ENCODE peak calls at places on chromosomes 7 and 10, in six cellular contexts. One of them, this sample, is unnamed.

GRCh38 chr7:98877692-98878364 is 504 bp upstream of the TRRAP start:
- DNase-seq in HCT116: no peak
- DNase-seq in HepG2: no peak
- DNase-seq in K562: no peak
- DNase-seq in GM12878: no peak
- DNase-seq in SK-N-SH: peak; percentile 24
- DNase-seq in this sample: no peak

GRCh38 chr10:124745678-124746077 is 1.5 kb upstream of the FAM53B start:
- DNase-seq in HCT116: peak; percentile 56
- DNase-seq in HepG2: peak; percentile 56
- DNase-seq in K562: peak; percentile 21
- DNase-seq in GM12878: no peak
- DNase-seq in SK-N-SH: peak; percentile 60
- DNase-seq in this sample: peak; percentile 66

GRCh38 chr10:24674892-24675632 is 48.6 kb downstream of the ARHGAP21 start:
- DNase-seq in HCT116: no peak
- DNase-seq in HepG2: no peak
- DNase-seq in K562: no peak
- DNase-seq in GM12878: no peak
- DNase-seq in SK-N-SH: no peak
- DNase-seq in this sample: no peak

GRCh38 chr10:64394744-64395143 is 873.5 kb downstream of the REEP3 start:
- DNase-seq in HCT116: no peak
- DNase-seq in HepG2: no peak
- DNase-seq in K562: no peak
- DNase-seq in GM12878: no peak
- DNase-seq in SK-N-SH: no peak
- DNase-seq in this sample: no peak

GRCh38 chr7:128713794-128714193 is 25.4 kb upstream of the CALU start:
- DNase-seq in HCT116: no peak
- DNase-seq in HepG2: no peak
- DNase-seq in K562: no peak
- DNase-seq in GM12878: no peak
- DNase-seq in SK-N-SH: no peak
- DNase-seq in this sample: no peak

GRCh38 chr7:74246497-74246896 is 7.7 kb downstream of the RFC2 start:
- DNase-seq in HCT116: no peak
- DNase-seq in HepG2: no peak
- DNase-seq in K562: no peak
- DNase-seq in GM12878: no peak
- DNase-seq in SK-N-SH: no peak
- DNase-seq in this sample: no peak

GRCh38 chr10:60666221-60666620 is 112.1 kb upstream of the CDK1 start:
- DNase-seq in HCT116: no peak
- DNase-seq in HepG2: no peak
- DNase-seq in K562: no peak
- DNase-seq in GM12878: no peak
- DNase-seq in SK-N-SH: no peak
- DNase-seq in this sample: no peak

GRCh38 chr7:127035203-127035849 is 217.4 kb downstream of the GRM8 start:
- DNase-seq in HCT116: no peak
- DNase-seq in HepG2: no peak
- DNase-seq in K562: no peak
- DNase-seq in GM12878: no peak
- DNase-seq in SK-N-SH: no peak
- DNase-seq in this sample: no peak

GRCh38 chr10:7795605-7796004 is 7.6 kb downstream of the ATP5F1C start:
- DNase-seq in HCT116: no peak
- DNase-seq in HepG2: peak; percentile 91
- DNase-seq in K562: peak; percentile 46
- DNase-seq in GM12878: no peak
- DNase-seq in SK-N-SH: peak; percentile 20
- DNase-seq in this sample: no peak

GRCh38 chr10:32962541-32962940 is 4.5 kb upstream of the ITGB1 start:
- DNase-seq in HCT116: no peak
- DNase-seq in HepG2: no peak
- DNase-seq in K562: no peak
- DNase-seq in GM12878: no peak
- DNase-seq in SK-N-SH: no peak
- DNase-seq in this sample: no peak

GRCh38 chr7:87398441-87398840 is 53.0 kb downstream of the CROT start:
- DNase-seq in HCT116: no peak
- DNase-seq in HepG2: no peak
- DNase-seq in K562: no peak
- DNase-seq in GM12878: no peak
- DNase-seq in SK-N-SH: no peak
- DNase-seq in this sample: no peak

GRCh38 chr7:134935701-134936100 is 50.6 kb upstream of the AGBL3 start:
- DNase-seq in HCT116: no peak
- DNase-seq in HepG2: no peak
- DNase-seq in K562: no peak
- DNase-seq in GM12878: no peak
- DNase-seq in SK-N-SH: no peak
- DNase-seq in this sample: no peak
- TF ChIP-seq JUND in HCT116: no peak
- TF ChIP-seq JUND in HepG2: no peak
- TF ChIP-seq JUND in K562: no peak
- TF ChIP-seq JUND in GM12878: no peak
- TF ChIP-seq JUND in SK-N-SH: no peak
- TF ChIP-seq JUND in this sample: no peak

GRCh38 chr10:4062072-4062471 is 277.1 kb upstream of the KLF6 start:
- DNase-seq in HCT116: no peak
- DNase-seq in HepG2: no peak
- DNase-seq in K562: no peak
- DNase-seq in GM12878: no peak
- DNase-seq in SK-N-SH: no peak
- DNase-seq in this sample: no peak
- TF ChIP-seq JUND in HCT116: no peak
- TF ChIP-seq JUND in HepG2: no peak
- TF ChIP-seq JUND in K562: no peak
- TF ChIP-seq JUND in GM12878: no peak
- TF ChIP-seq JUND in SK-N-SH: no peak
- TF ChIP-seq JUND in this sample: no peak

GRCh38 chr7:135322571-135323340 is 89.1 kb downstream of the STRA8 start:
- DNase-seq in HCT116: no peak
- DNase-seq in HepG2: no peak
- DNase-seq in K562: no peak
- DNase-seq in GM12878: no peak
- DNase-seq in SK-N-SH: no peak
- DNase-seq in this sample: no peak
- TF ChIP-seq JUND in HCT116: no peak
- TF ChIP-seq JUND in HepG2: no peak
- TF ChIP-seq JUND in K562: no peak
- TF ChIP-seq JUND in GM12878: no peak
- TF ChIP-seq JUND in SK-N-SH: no peak
- TF ChIP-seq JUND in this sample: no peak

GRCh38 chr7:2523941-2524807 is 4.6 kb downstream of the LFNG start:
- DNase-seq in HCT116: peak; percentile 84
- DNase-seq in HepG2: peak; percentile 62
- DNase-seq in K562: peak; percentile 64
- DNase-seq in GM12878: no peak
- DNase-seq in SK-N-SH: peak; percentile 91
- DNase-seq in this sample: peak; percentile 91
- TF ChIP-seq JUND in HCT116: no peak
- TF ChIP-seq JUND in HepG2: peak; percentile 31
- TF ChIP-seq JUND in K562: peak; percentile 74
- TF ChIP-seq JUND in GM12878: no peak
- TF ChIP-seq JUND in SK-N-SH: peak; percentile 66
- TF ChIP-seq JUND in this sample: no peak

DNA sequence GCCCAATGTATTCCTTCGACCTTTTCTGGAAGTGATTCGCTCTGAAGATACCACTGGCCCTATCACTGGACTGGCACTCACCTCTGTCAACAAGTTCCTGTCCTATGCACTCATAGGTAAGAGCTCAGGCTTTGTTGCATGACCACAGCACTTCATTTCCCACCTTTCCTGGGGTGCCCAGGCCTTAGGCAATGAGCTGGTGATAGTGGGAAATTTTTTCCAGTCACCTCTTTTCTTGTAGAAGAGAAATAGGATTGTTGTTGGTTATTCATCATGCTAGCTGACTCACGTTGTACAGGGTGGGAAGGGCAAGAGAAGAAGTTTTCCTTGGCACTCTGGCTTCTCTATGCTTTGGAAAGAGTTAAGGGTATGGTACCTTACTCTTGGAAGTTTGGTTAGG is 51.4 kb upstream of the NFKB2 start:
- DNase-seq in HCT116: no peak
- DNase-seq in HepG2: no peak
- DNase-seq in K562: no peak
- DNase-seq in GM12878: no peak
- DNase-seq in SK-N-SH: no peak
- DNase-seq in this sample: no peak
- TF ChIP-seq JUND in HCT116: no peak
- TF ChIP-seq JUND in HepG2: no peak
- TF ChIP-seq JUND in K562: no peak
- TF ChIP-seq JUND in GM12878: no peak
- TF ChIP-seq JUND in SK-N-SH: no peak
- TF ChIP-seq JUND in this sample: no peak

DNA sequence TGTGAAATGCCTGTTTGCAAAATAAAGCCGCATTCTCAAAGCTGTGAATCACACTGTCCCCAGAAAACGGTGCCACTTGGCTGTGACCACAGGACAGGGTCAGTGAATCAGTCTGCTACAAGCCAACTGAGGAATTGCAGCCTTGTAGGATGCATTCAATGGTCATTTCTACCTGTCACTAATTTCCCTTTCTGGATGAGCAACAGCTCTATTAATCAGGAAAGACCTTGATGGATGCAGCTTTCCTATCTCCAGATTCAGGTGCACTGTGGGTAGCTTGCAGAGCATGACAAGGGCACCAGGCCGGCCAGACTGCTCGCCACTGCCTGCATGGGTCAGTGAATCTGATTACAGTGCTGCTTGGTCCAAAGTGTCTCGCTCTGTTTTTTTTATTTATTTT is 506.8 kb upstream of the AUTS2 start:
- DNase-seq in HCT116: no peak
- DNase-seq in HepG2: no peak
- DNase-seq in K562: no peak
- DNase-seq in GM12878: no peak
- DNase-seq in SK-N-SH: no peak
- DNase-seq in this sample: no peak
- TF ChIP-seq JUND in HCT116: no peak
- TF ChIP-seq JUND in HepG2: no peak
- TF ChIP-seq JUND in K562: no peak
- TF ChIP-seq JUND in GM12878: no peak
- TF ChIP-seq JUND in SK-N-SH: no peak
- TF ChIP-seq JUND in this sample: no peak

DNA sequence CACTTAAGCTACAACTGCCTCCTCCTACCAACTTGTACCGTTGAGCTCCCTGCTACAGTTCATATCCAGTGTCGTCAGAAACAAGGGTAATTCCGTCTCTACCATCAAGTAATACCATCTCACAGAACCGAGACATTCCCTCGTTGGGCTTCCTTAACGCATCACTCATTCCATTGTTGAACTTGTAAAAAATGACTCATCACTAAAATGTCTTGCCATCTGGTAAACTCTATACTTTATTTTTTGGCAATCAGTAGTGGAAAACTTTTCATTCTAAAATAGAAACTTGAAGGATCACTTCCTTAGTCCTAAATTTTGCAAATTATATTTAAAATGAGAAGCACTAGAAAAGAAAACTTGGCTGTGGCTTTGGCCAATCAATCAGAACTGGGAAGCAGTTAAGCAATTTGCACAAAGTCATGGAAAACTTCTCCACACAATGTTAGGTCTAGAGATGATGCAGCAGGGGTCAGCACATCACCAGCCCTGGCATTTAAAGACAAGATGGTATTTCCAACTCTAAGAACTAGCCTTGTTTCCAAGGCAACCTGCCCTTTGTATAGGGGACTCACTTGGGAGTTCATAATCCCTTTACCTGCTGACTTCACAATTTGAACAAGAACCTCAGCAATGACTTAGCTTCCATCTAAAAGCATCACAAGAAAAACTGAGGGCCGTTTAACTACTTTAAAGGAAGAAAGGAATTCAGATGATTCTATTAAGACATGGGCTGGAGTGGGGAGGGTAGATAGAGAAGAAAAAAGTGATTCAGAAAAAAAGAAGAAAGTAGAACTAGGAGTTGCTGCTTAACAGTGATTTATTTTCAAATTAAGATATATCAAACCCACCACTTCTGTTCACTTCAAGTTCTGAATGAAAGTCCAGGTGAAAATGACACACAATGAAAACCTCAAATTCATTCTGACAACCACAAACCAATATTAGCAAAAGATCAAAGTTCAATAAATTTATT is 288.1 kb downstream of the PARD3 start:
- DNase-seq in HCT116: peak; percentile 65
- DNase-seq in HepG2: no peak
- DNase-seq in K562: no peak
- DNase-seq in GM12878: no peak
- DNase-seq in SK-N-SH: no peak
- DNase-seq in this sample: no peak
- TF ChIP-seq JUND in HCT116: peak; percentile 61
- TF ChIP-seq JUND in HepG2: no peak
- TF ChIP-seq JUND in K562: no peak
- TF ChIP-seq JUND in GM12878: no peak
- TF ChIP-seq JUND in SK-N-SH: peak; percentile 94
- TF ChIP-seq JUND in this sample: no peak

GRCh38 chr10:90407116-90407515 is 450.7 kb downstream of the HTR7 start:
- DNase-seq in HCT116: no peak
- DNase-seq in HepG2: no peak
- DNase-seq in K562: no peak
- DNase-seq in GM12878: no peak
- DNase-seq in SK-N-SH: no peak
- DNase-seq in this sample: no peak
- TF ChIP-seq JUND in HCT116: no peak
- TF ChIP-seq JUND in HepG2: no peak
- TF ChIP-seq JUND in K562: no peak
- TF ChIP-seq JUND in GM12878: no peak
- TF ChIP-seq JUND in SK-N-SH: no peak
- TF ChIP-seq JUND in this sample: no peak

GRCh38 chr7:2031496-2031895 is 201.2 kb downstream of the MAD1L1 start:
- DNase-seq in HCT116: no peak
- DNase-seq in HepG2: no peak
- DNase-seq in K562: no peak
- DNase-seq in GM12878: no peak
- DNase-seq in SK-N-SH: peak; percentile 41
- DNase-seq in this sample: no peak

GRCh38 chr7:2029936-2030335 is 202.8 kb downstream of the MAD1L1 start:
- DNase-seq in HCT116: no peak
- DNase-seq in HepG2: no peak
- DNase-seq in K562: no peak
- DNase-seq in GM12878: no peak
- DNase-seq in SK-N-SH: peak; percentile 15
- DNase-seq in this sample: no peak

GRCh38 chr7:2029211-2029905 is 203.4 kb downstream of the MAD1L1 start:
- DNase-seq in HCT116: no peak
- DNase-seq in HepG2: no peak
- DNase-seq in K562: no peak
- DNase-seq in GM12878: no peak
- DNase-seq in SK-N-SH: no peak
- DNase-seq in this sample: no peak

GRCh38 chr7:2032030-2032875 is 200.5 kb downstream of the MAD1L1 start:
- DNase-seq in HCT116: no peak
- DNase-seq in HepG2: no peak
- DNase-seq in K562: no peak
- DNase-seq in GM12878: no peak
- DNase-seq in SK-N-SH: peak; percentile 56
- DNase-seq in this sample: no peak

GRCh38 chr7:2030475-2031456 is 202.0 kb downstream of the MAD1L1 start:
- DNase-seq in HCT116: no peak
- DNase-seq in HepG2: no peak
- DNase-seq in K562: no peak
- DNase-seq in GM12878: no peak
- DNase-seq in SK-N-SH: peak; percentile 39
- DNase-seq in this sample: no peak
- TF ChIP-seq JUND in HCT116: no peak
- TF ChIP-seq JUND in HepG2: no peak
- TF ChIP-seq JUND in K562: no peak
- TF ChIP-seq JUND in GM12878: no peak
- TF ChIP-seq JUND in SK-N-SH: no peak
- TF ChIP-seq JUND in this sample: no peak

GRCh38 chr10:120511165-120511564 is 54.1 kb downstream of the PLPP4 start:
- DNase-seq in HCT116: no peak
- DNase-seq in HepG2: no peak
- DNase-seq in K562: no peak
- DNase-seq in GM12878: no peak
- DNase-seq in SK-N-SH: no peak
- DNase-seq in this sample: no peak
- TF ChIP-seq JUND in HCT116: no peak
- TF ChIP-seq JUND in HepG2: no peak
- TF ChIP-seq JUND in K562: no peak
- TF ChIP-seq JUND in GM12878: no peak
- TF ChIP-seq JUND in SK-N-SH: peak; percentile 68
- TF ChIP-seq JUND in this sample: no peak

This sample was measured in T47D.